ENCODE peak calls at places on chromosomes 13 and 19, in seven cellular contexts. One of them, this sample, is unnamed.

GRCh38 chr19:2478324-2478755 is 2.4 kb downstream of the GADD45B start:
- DNase-seq in tibial artery: peak; percentile 92
- DNase-seq in foreskin keratinocyte: no peak
- DNase-seq in lung: peak; percentile 73
- DNase-seq in RWPE1: no peak
- DNase-seq in Calu3: peak; percentile 68
- DNase-seq in foreskin fibroblast: peak; percentile 74
- DNase-seq in this sample: peak; percentile 64

GRCh38 chr19:40705950-40706619 is 10.6 kb downstream of the COQ8B start:
- DNase-seq in tibial artery: no peak
- DNase-seq in foreskin keratinocyte: no peak
- DNase-seq in lung: no peak
- DNase-seq in RWPE1: no peak
- DNase-seq in Calu3: no peak
- DNase-seq in foreskin fibroblast: no peak
- DNase-seq in this sample: no peak

GRCh38 chr19:4347521-4347920 is 4.2 kb downstream of the MPND start:
- DNase-seq in tibial artery: no peak
- DNase-seq in foreskin keratinocyte: no peak
- DNase-seq in lung: no peak
- DNase-seq in RWPE1: no peak
- DNase-seq in Calu3: no peak
- DNase-seq in foreskin fibroblast: no peak
- DNase-seq in this sample: no peak

GRCh38 chr13:93689333-93689732 is 462.7 kb downstream of the GPC6 start:
- DNase-seq in tibial artery: no peak
- DNase-seq in foreskin keratinocyte: no peak
- DNase-seq in lung: no peak
- DNase-seq in RWPE1: no peak
- DNase-seq in Calu3: no peak
- DNase-seq in foreskin fibroblast: no peak
- DNase-seq in this sample: no peak

GRCh38 chr13:93847162-93847561 is 620.6 kb downstream of the GPC6 start:
- DNase-seq in tibial artery: no peak
- DNase-seq in foreskin keratinocyte: peak; percentile 32
- DNase-seq in lung: no peak
- DNase-seq in RWPE1: peak; percentile 47
- DNase-seq in Calu3: no peak
- DNase-seq in foreskin fibroblast: peak; percentile 50
- DNase-seq in this sample: no peak

GRCh38 chr13:107545946-107546502 is 669.3 kb downstream of the LIG4 start:
- DNase-seq in tibial artery: no peak
- DNase-seq in foreskin keratinocyte: no peak
- DNase-seq in lung: no peak
- DNase-seq in RWPE1: no peak
- DNase-seq in Calu3: peak; percentile 0
- DNase-seq in foreskin fibroblast: no peak
- DNase-seq in this sample: no peak

GRCh38 chr19:3387645-3388589 is 21.5 kb downstream of the NFIC start:
- DNase-seq in tibial artery: peak; percentile 97
- DNase-seq in foreskin keratinocyte: no peak
- DNase-seq in lung: peak; percentile 81
- DNase-seq in RWPE1: peak; percentile 82
- DNase-seq in Calu3: peak; percentile 80
- DNase-seq in foreskin fibroblast: peak; percentile 88
- DNase-seq in this sample: no peak

GRCh38 chr19:6593651-6594416 is 2.9 kb upstream of the CD70 start:
- DNase-seq in tibial artery: no peak
- DNase-seq in foreskin keratinocyte: no peak
- DNase-seq in lung: no peak
- DNase-seq in RWPE1: no peak
- DNase-seq in Calu3: no peak
- DNase-seq in foreskin fibroblast: no peak
- DNase-seq in this sample: no peak

GRCh38 chr13:20160346-20161274 is at the start of gene GJA3:
- DNase-seq in tibial artery: no peak
- DNase-seq in foreskin keratinocyte: no peak
- DNase-seq in lung: no peak
- DNase-seq in RWPE1: peak; percentile 49
- DNase-seq in Calu3: peak; percentile 65
- DNase-seq in foreskin fibroblast: peak; percentile 41
- DNase-seq in this sample: peak; percentile 64

GRCh38 chr13:113090415-113090770 is 15.2 kb upstream of the F7 start:
- DNase-seq in tibial artery: no peak
- DNase-seq in foreskin keratinocyte: no peak
- DNase-seq in lung: no peak
- DNase-seq in RWPE1: no peak
- DNase-seq in Calu3: no peak
- DNase-seq in foreskin fibroblast: no peak
- DNase-seq in this sample: no peak
- TF ChIP-seq CTCF in tibial artery: no peak
- TF ChIP-seq CTCF in foreskin keratinocyte: no peak
- TF ChIP-seq CTCF in lung: no peak
- TF ChIP-seq CTCF in RWPE1: no peak
- TF ChIP-seq CTCF in Calu3: no peak
- TF ChIP-seq CTCF in foreskin fibroblast: no peak
- TF ChIP-seq CTCF in this sample: no peak

DNA sequence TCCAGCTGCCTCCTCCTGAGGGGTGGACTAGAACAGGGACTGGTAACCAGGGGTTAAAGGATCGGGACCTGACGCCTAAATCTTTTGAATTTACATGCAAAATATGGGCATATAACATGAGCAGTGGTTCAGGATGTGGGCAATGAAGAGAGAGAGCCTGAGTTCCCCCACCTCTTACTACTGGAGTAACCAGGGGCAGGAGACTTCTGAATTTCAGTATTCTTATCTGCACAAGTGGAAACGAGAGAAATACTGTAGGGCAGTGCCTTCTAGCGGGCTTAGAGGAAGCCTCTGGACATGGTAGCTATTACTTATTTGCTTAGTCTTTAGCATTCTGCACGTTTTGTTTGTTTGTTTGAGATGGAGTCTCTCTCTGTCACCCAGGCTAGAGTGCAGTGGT is 26.3 kb downstream of the BCAT2 start:
- DNase-seq in tibial artery: no peak
- DNase-seq in foreskin keratinocyte: no peak
- DNase-seq in lung: no peak
- DNase-seq in RWPE1: no peak
- DNase-seq in Calu3: no peak
- DNase-seq in foreskin fibroblast: no peak
- DNase-seq in this sample: no peak
- TF ChIP-seq CTCF in tibial artery: no peak
- TF ChIP-seq CTCF in foreskin keratinocyte: no peak
- TF ChIP-seq CTCF in lung: no peak
- TF ChIP-seq CTCF in RWPE1: no peak
- TF ChIP-seq CTCF in Calu3: no peak
- TF ChIP-seq CTCF in foreskin fibroblast: no peak
- TF ChIP-seq CTCF in this sample: no peak

DNA sequence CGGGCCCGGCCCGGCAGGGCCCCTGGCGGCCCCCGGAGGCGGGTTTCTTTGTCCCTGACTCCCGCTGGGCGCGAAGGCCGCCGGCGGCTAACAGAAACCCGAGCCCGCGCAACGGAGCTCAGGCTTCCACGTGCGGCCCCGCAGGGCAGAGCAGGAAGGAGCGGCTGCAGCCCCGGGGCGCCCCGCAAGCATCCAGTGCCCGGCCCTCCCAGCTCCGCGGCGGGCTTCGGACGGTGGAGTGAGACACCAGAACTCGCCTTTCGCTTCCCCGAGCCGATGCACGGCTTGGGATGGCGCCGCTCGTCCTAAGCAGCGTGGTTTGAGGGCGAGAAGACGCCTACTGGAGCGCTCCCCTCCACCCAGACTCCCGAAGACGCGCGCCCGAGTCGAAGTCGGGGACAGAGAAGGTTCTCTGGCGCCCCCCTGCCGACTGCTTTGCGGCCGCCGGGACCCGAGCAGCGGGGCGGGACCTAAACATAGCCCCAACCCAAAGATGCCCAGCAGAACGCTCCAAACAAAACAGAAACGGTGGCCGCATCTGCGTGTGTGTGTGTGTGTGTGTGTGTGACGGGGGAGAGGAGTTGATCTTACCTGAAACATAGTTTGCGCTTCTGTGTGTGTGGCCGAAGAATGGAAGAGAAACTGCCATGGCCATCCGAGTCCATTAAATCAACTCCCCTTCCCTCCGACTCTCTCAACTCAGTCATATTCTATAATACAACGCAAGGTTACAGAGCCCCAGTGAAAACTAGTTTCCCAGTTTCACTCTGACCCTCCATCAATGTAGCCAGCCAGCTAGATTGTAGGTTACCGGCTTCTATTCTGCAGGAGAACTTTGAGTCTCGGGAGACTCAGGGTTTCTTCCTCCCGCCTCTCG is 629 bp upstream of the FGF9 start:
- DNase-seq in tibial artery: peak; percentile 70
- DNase-seq in foreskin keratinocyte: peak; percentile 63
- DNase-seq in lung: no peak
- DNase-seq in RWPE1: peak; percentile 40
- DNase-seq in Calu3: peak; percentile 52
- DNase-seq in foreskin fibroblast: peak; percentile 32
- DNase-seq in this sample: peak; percentile 52
- TF ChIP-seq CTCF in tibial artery: no peak
- TF ChIP-seq CTCF in foreskin keratinocyte: peak; percentile 42
- TF ChIP-seq CTCF in lung: peak; percentile 10
- TF ChIP-seq CTCF in RWPE1: peak; percentile 44
- TF ChIP-seq CTCF in Calu3: no peak
- TF ChIP-seq CTCF in foreskin fibroblast: peak; percentile 22
- TF ChIP-seq CTCF in this sample: peak; percentile 19

GRCh38 chr13:57583529-57583928 is 48.0 kb upstream of the PCDH17 start:
- DNase-seq in tibial artery: no peak
- DNase-seq in foreskin keratinocyte: no peak
- DNase-seq in lung: no peak
- DNase-seq in RWPE1: no peak
- DNase-seq in Calu3: no peak
- DNase-seq in foreskin fibroblast: no peak
- DNase-seq in this sample: no peak

GRCh38 chr13:57582032-57582431 is 49.5 kb upstream of the PCDH17 start:
- DNase-seq in tibial artery: no peak
- DNase-seq in foreskin keratinocyte: no peak
- DNase-seq in lung: no peak
- DNase-seq in RWPE1: no peak
- DNase-seq in Calu3: no peak
- DNase-seq in foreskin fibroblast: no peak
- DNase-seq in this sample: no peak
- TF ChIP-seq CTCF in tibial artery: no peak
- TF ChIP-seq CTCF in foreskin keratinocyte: no peak
- TF ChIP-seq CTCF in lung: no peak
- TF ChIP-seq CTCF in RWPE1: no peak
- TF ChIP-seq CTCF in Calu3: no peak
- TF ChIP-seq CTCF in foreskin fibroblast: no peak
- TF ChIP-seq CTCF in this sample: no peak

DNA sequence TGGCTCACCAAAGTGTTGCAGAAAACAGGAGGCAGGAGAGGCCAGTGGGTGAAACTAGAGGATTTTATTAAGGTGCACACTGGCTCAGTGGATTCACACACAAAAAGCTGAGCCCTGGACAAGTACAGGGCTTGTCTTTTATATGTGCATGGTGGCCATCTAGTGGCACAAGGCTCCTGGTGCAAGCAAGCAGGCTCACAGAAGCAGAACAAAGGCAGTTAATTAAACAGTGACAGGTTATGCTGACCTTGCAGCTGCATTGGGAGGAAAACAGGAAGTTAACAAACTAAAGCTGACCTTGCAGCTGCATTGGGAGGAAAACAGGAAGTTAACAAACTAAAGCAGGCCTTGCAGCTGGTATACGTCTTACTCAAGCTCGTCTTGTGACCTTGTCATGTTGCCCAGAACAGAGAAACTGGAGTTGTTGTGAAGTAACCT is 65.3 kb upstream of the ZNF681 start:
- DNase-seq in tibial artery: no peak
- DNase-seq in foreskin keratinocyte: no peak
- DNase-seq in lung: no peak
- DNase-seq in RWPE1: no peak
- DNase-seq in Calu3: no peak
- DNase-seq in foreskin fibroblast: no peak
- DNase-seq in this sample: no peak
- TF ChIP-seq CTCF in tibial artery: no peak
- TF ChIP-seq CTCF in foreskin keratinocyte: peak; percentile 45
- TF ChIP-seq CTCF in lung: no peak
- TF ChIP-seq CTCF in RWPE1: no peak
- TF ChIP-seq CTCF in Calu3: no peak
- TF ChIP-seq CTCF in foreskin fibroblast: no peak
- TF ChIP-seq CTCF in this sample: no peak

GRCh38 chr13:101116826-101117225 is 299.5 kb downstream of the NALCN start:
- DNase-seq in tibial artery: no peak
- DNase-seq in foreskin keratinocyte: no peak
- DNase-seq in lung: no peak
- DNase-seq in RWPE1: no peak
- DNase-seq in Calu3: no peak
- DNase-seq in foreskin fibroblast: no peak
- DNase-seq in this sample: no peak

GRCh38 chr13:101116381-101116780 is 299.9 kb downstream of the NALCN start:
- DNase-seq in tibial artery: no peak
- DNase-seq in foreskin keratinocyte: no peak
- DNase-seq in lung: no peak
- DNase-seq in RWPE1: no peak
- DNase-seq in Calu3: no peak
- DNase-seq in foreskin fibroblast: no peak
- DNase-seq in this sample: no peak

GRCh38 chr13:101115762-101116161 is 300.5 kb downstream of the NALCN start:
- DNase-seq in tibial artery: no peak
- DNase-seq in foreskin keratinocyte: no peak
- DNase-seq in lung: no peak
- DNase-seq in RWPE1: no peak
- DNase-seq in Calu3: no peak
- DNase-seq in foreskin fibroblast: peak; percentile 13
- DNase-seq in this sample: no peak

GRCh38 chr13:101123028-101123427 is 293.3 kb downstream of the NALCN start:
- DNase-seq in tibial artery: no peak
- DNase-seq in foreskin keratinocyte: no peak
- DNase-seq in lung: no peak
- DNase-seq in RWPE1: no peak
- DNase-seq in Calu3: no peak
- DNase-seq in foreskin fibroblast: no peak
- DNase-seq in this sample: no peak

GRCh38 chr13:101121608-101122007 is 294.7 kb downstream of the NALCN start:
- DNase-seq in tibial artery: no peak
- DNase-seq in foreskin keratinocyte: no peak
- DNase-seq in lung: no peak
- DNase-seq in RWPE1: no peak
- DNase-seq in Calu3: no peak
- DNase-seq in foreskin fibroblast: no peak
- DNase-seq in this sample: no peak
- TF ChIP-seq CTCF in tibial artery: no peak
- TF ChIP-seq CTCF in foreskin keratinocyte: no peak
- TF ChIP-seq CTCF in lung: no peak
- TF ChIP-seq CTCF in RWPE1: no peak
- TF ChIP-seq CTCF in Calu3: no peak
- TF ChIP-seq CTCF in foreskin fibroblast: no peak
- TF ChIP-seq CTCF in this sample: no peak

DNA sequence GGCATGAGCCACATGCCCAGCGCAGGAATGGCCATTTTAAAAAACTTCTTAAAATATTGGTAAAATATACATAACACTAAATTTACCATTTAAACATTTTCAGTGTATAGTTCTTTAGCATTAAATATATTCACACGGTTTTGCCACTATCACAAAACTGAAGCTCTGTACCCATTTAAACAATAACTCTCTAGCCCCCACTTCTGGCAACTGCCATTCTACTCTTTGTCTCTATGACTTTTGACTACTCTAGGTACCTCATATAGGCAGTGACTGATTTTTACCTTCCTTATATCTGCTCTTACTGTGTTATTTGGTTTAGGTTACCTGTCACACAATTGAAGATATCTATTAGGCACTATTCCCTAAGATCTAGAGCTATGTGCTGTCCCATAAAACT is 2.3 kb upstream of the KBTBD7 start:
- DNase-seq in tibial artery: no peak
- DNase-seq in foreskin keratinocyte: no peak
- DNase-seq in lung: no peak
- DNase-seq in RWPE1: no peak
- DNase-seq in Calu3: no peak
- DNase-seq in foreskin fibroblast: no peak
- DNase-seq in this sample: no peak
- TF ChIP-seq CTCF in tibial artery: no peak
- TF ChIP-seq CTCF in foreskin keratinocyte: peak; percentile 75
- TF ChIP-seq CTCF in lung: no peak
- TF ChIP-seq CTCF in RWPE1: peak; percentile 18
- TF ChIP-seq CTCF in Calu3: no peak
- TF ChIP-seq CTCF in foreskin fibroblast: peak; percentile 22
- TF ChIP-seq CTCF in this sample: no peak